ENCODE peak calls at places on chromosomes 11 and 22, in ten cellular contexts. B is foreskin fibroblast, C is choroid plexus epithelial cell, X is heart right ventricle, Q is ovary, K is cardiac fibroblast, D is fibroblast of pulmonary artery, E is body of pancreas, V is mammary epithelial cell, U is A549. R is an unnamed sample.

GRCh38 chr22:32354360-32355351 is 3.0 kb upstream of the RFPL3 start:
- DNase-seq in B (peak), C (peak), X (no peak), Q (no peak), K (peak), D (peak), E (no peak), V (peak), U (peak), R (peak)

GRCh38 chr11:94897330-94897768 is 76.0 kb downstream of the CWC15 start:
- DNase-seq in B (no peak), C (peak), X (no peak), Q (peak), K (peak), D (peak), E (peak), V (peak), U (peak), R (no peak)

GRCh38 chr11:75011357-75011756 is 22.6 kb downstream of the NEU3 start:
- DNase-seq in B (no peak), C (no peak), X (no peak), Q (no peak), K (no peak), D (no peak), E (no peak), V (no peak), U (no peak), R (no peak)

GRCh38 chr11:69339041-69339733 is 45.2 kb downstream of the MYEOV start:
- DNase-seq in B (no peak), C (no peak), X (no peak), Q (no peak), K (no peak), D (no peak), E (no peak), V (no peak), U (no peak), R (no peak)

GRCh38 chr11:132119573-132119972 is 749.2 kb downstream of the NTM start:
- DNase-seq in B (no peak), C (no peak), X (no peak), Q (no peak), K (no peak), D (no peak), E (no peak), V (no peak), U (no peak), R (no peak)

GRCh38 chr22:36385491-36386350 is 2.0 kb downstream of the MYH9 start:
- DNase-seq in B (no peak), C (no peak), X (no peak), Q (peak), K (peak), D (no peak), E (peak), V (peak), U (peak), R (no peak)

GRCh38 chr11:331332-332060 is 10.8 kb upstream of the IFITM3 start:
- DNase-seq in B (no peak), C (no peak), X (no peak), Q (no peak), K (no peak), D (no peak), E (no peak), V (no peak), U (no peak), R (no peak)

GRCh38 chr11:57426754-57427691 is at the start of gene SLC43A3:
- DNase-seq in B (peak), C (peak), X (peak), Q (peak), K (peak), D (peak), E (peak), V (peak), U (no peak), R (no peak)

GRCh38 chr11:76369406-76369805 is 11.5 kb downstream of the THAP12 start:
- DNase-seq in B (no peak), C (no peak), X (no peak), Q (no peak), K (no peak), D (no peak), E (peak), V (no peak), U (no peak), R (no peak)

GRCh38 chr22:37037669-37038068 is 13.9 kb upstream of the KCTD17 start:
- DNase-seq in B (no peak), C (no peak), X (no peak), Q (no peak), K (no peak), D (no peak), E (no peak), V (no peak), U (no peak), R (no peak)

GRCh38 chr11:9138133-9138453 is 46.7 kb upstream of the SCUBE2 start:
- DNase-seq in B (no peak), C (no peak), X (no peak), Q (no peak), K (no peak), D (no peak), E (no peak), V (no peak), U (no peak), R (no peak)

GRCh38 chr11:12377824-12378593 is 638 bp downstream of the PARVA start:
- DNase-seq in B (peak), C (peak), X (peak), Q (peak), K (peak), D (peak), E (peak), V (peak), U (peak), R (no peak)

GRCh38 chr11:23473782-23474181 is 613.5 kb upstream of the CCDC179 start:
- DNase-seq in B (no peak), C (peak), X (no peak), Q (no peak), K (no peak), D (peak), E (no peak), V (no peak), U (no peak), R (no peak)

GRCh38 chr22:40036591-40037225 is 42.0 kb downstream of the FAM83F start:
- DNase-seq in B (peak), C (peak), X (peak), Q (no peak), K (peak), D (peak), E (peak), V (no peak), U (peak), R (peak)

GRCh38 chr11:1694064-1694845 is 2.7 kb upstream of the KRTAP5-6 start:
- DNase-seq in B (peak), C (peak), X (peak), Q (peak), K (peak), D (peak), E (peak), V (peak), U (peak), R (peak)

GRCh38 chr22:35219012-35219411 is 38.3 kb upstream of the HMGXB4 start:
- DNase-seq in B (peak), C (peak), X (no peak), Q (no peak), K (peak), D (peak), E (no peak), V (peak), U (peak), R (peak)

GRCh38 chr11:56624661-56625110 is 10.0 kb upstream of the OR5M1 start:
- DNase-seq in B (no peak), C (peak), X (no peak), Q (no peak), K (peak), D (peak), E (no peak), V (peak), U (peak), R (no peak)

GRCh38 chr22:22076937-22077703 is 94.5 kb upstream of the TOP3B start:
- DNase-seq in B (peak), C (peak), X (no peak), Q (no peak), K (peak), D (peak), E (no peak), V (peak), U (no peak), R (no peak)

GRCh38 chr11:134529212-134530096 is 117.4 kb upstream of the B3GAT1 start:
- DNase-seq in B (no peak), C (no peak), X (no peak), Q (no peak), K (no peak), D (no peak), E (no peak), V (no peak), U (no peak), R (no peak)

GRCh38 chr11:85866137-85866827 is 11.1 kb downstream of the CCDC83 start:
- DNase-seq in B (no peak), C (no peak), X (no peak), Q (no peak), K (no peak), D (no peak), E (no peak), V (no peak), U (no peak), R (no peak)

GRCh38 chr11:90840071-90840470 is 617.2 kb upstream of the CHORDC1 start:
- DNase-seq in B (no peak), C (no peak), X (no peak), Q (no peak), K (no peak), D (no peak), E (no peak), V (peak), U (no peak), R (no peak)

GRCh38 chr22:22156716-22157499 is 87.7 kb upstream of the VPREB1 start:
- DNase-seq in B (peak), C (peak), X (no peak), Q (no peak), K (peak), D (peak), E (peak), V (peak), U (peak), R (peak)

GRCh38 chr11:104772806-104773241 is 125.4 kb downstream of the CASP12 start:
- DNase-seq in B (peak), C (peak), X (no peak), Q (no peak), K (peak), D (peak), E (no peak), V (peak), U (peak), R (peak)

GRCh38 chr11:84800755-84801346 is 826.3 kb downstream of the DLG2 start:
- DNase-seq in B (peak), C (peak), X (no peak), Q (no peak), K (peak), D (peak), E (no peak), V (peak), U (peak), R (peak)

GRCh38 chr22:46577361-46578249 is 40.2 kb upstream of the CELSR1 start:
- DNase-seq in B (no peak), C (no peak), X (peak), Q (peak), K (no peak), D (no peak), E (no peak), V (no peak), U (no peak), R (no peak)

GRCh38 chr11:17699157-17700114 is 19.9 kb upstream of the MYOD1 start:
- DNase-seq in B (no peak), C (peak), X (no peak), Q (no peak), K (peak), D (peak), E (no peak), V (no peak), U (no peak), R (no peak)

GRCh38 chr11:12528487-12528886 is 145.7 kb upstream of the TEAD1 start:
- DNase-seq in B (no peak), C (no peak), X (no peak), Q (no peak), K (no peak), D (no peak), E (no peak), V (peak), U (no peak), R (no peak)

GRCh38 chr11:108115495-108116140 is 5.7 kb upstream of the ACAT1 start:
- DNase-seq in B (peak), C (peak), X (peak), Q (peak), K (peak), D (peak), E (peak), V (peak), U (peak), R (peak)

GRCh38 chr22:17949926-17950473 is 74.4 kb downstream of the MICAL3 start:
- DNase-seq in B (no peak), C (no peak), X (no peak), Q (no peak), K (no peak), D (no peak), E (no peak), V (no peak), U (no peak), R (no peak)

GRCh38 chr11:102109896-102110760 is at the start of gene YAP1:
- DNase-seq in B (peak), C (peak), X (peak), Q (peak), K (peak), D (peak), E (peak), V (peak), U (peak), R (no peak)

GRCh38 chr11:88117281-88117858 is 57.9 kb downstream of the RAB38 start:
- DNase-seq in B (no peak), C (no peak), X (no peak), Q (no peak), K (no peak), D (no peak), E (no peak), V (peak), U (no peak), R (no peak)

GRCh38 chr11:85826096-85826855 is 15.3 kb upstream of the SYTL2 start:
- DNase-seq in B (peak), C (peak), X (peak), Q (peak), K (peak), D (peak), E (no peak), V (peak), U (peak), R (no peak)

GRCh38 chr22:37379716-37380115 is 47.6 kb downstream of the ELFN2 start:
- DNase-seq in B (no peak), C (no peak), X (no peak), Q (no peak), K (no peak), D (no peak), E (no peak), V (no peak), U (no peak), R (no peak)

DNA sequence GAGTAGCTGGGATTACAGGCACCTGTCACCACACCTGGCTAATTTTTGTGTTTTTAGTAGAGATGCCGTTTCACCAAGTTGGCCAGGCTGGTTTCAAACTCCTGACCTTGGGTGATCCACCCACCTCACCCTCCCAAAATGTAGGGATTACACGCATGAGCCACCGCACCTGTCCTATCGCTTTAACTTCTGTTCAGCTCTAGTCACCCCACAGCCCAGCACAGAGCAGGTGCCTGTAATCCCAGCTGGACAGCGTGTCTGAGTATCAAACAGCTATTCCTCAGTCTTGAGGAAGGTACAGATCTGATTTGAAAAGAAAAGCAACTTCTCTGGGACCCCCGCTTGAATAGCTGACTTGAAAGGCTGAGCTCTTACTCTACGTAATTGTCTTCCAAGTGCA is 149.1 kb downstream of the CTTN start:
- DNase-seq in B (no peak), C (no peak), X (no peak), Q (no peak), K (no peak), D (no peak), E (no peak), V (no peak), U (no peak), R (no peak)
- TF ChIP-seq CTCF in B (no peak), C (no peak), X (no peak), Q (no peak), K (no peak), D (no peak), E (no peak), V (no peak), U (no peak), R (no peak)

GRCh38 chr11:65290448-65291165 is 24.1 kb upstream of the CDC42EP2 start:
- DNase-seq in B (peak), C (peak), X (peak), Q (peak), K (peak), D (peak), E (peak), V (peak), U (peak), R (peak)
- H3K4me3 ChIP-seq in B (no peak), C (no peak), X (peak), Q (no peak), K (peak), D (peak), E (no peak), V (no peak), U (no peak), R (peak)

GRCh38 chr11:60235318-60235717 is 7.6 kb downstream of the MS4A4E start:
- DNase-seq in B (no peak), C (no peak), X (no peak), Q (no peak), K (no peak), D (no peak), E (no peak), V (no peak), U (no peak), R (no peak)

GRCh38 chr11:60242607-60243292 is at the start of gene MS4A4E:
- DNase-seq in B (no peak), C (no peak), X (no peak), Q (no peak), K (no peak), D (no peak), E (no peak), V (no peak), U (no peak), R (no peak)

GRCh38 chr11:60241786-60242185 is 1.2 kb downstream of the MS4A4E start:
- DNase-seq in B (no peak), C (no peak), X (no peak), Q (no peak), K (no peak), D (no peak), E (no peak), V (no peak), U (no peak), R (no peak)

DNA sequence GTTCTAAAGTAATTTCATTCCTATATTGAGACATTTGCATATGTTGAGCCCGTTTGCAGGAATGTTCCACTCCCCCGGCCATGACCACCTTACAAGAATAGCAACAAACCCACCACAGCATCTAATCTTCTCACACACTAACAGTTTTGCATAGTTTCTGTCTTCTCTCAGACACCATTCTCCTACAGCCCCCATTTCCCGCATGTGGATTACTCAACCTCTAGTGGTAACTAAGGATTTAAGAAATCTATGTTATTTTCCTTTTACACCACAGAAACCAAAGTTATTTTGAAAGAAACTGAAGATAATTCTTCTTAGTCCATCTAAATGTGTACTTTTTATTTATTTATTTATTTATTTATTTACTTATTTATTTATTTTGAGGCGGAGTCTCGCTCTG is 2.3 kb downstream of the MS4A4E start:
- DNase-seq in B (no peak), C (no peak), X (no peak), Q (no peak), K (no peak), D (no peak), E (no peak), V (no peak), U (no peak), R (no peak)
- TF ChIP-seq CTCF in B (no peak), C (no peak), X (no peak), Q (no peak), K (no peak), D (no peak), E (no peak), V (no peak), U (no peak), R (no peak)

GRCh38 chr22:49499433-49500075 is 328.1 kb downstream of the BRD1 start:
- DNase-seq in B (no peak), C (no peak), X (no peak), Q (no peak), K (peak), D (peak), E (no peak), V (no peak), U (no peak), R (no peak)
- H3K4me3 ChIP-seq in B (no peak), C (no peak), X (no peak), Q (no peak), K (no peak), D (no peak), E (no peak), V (no peak), U (no peak), R (no peak)

DNA sequence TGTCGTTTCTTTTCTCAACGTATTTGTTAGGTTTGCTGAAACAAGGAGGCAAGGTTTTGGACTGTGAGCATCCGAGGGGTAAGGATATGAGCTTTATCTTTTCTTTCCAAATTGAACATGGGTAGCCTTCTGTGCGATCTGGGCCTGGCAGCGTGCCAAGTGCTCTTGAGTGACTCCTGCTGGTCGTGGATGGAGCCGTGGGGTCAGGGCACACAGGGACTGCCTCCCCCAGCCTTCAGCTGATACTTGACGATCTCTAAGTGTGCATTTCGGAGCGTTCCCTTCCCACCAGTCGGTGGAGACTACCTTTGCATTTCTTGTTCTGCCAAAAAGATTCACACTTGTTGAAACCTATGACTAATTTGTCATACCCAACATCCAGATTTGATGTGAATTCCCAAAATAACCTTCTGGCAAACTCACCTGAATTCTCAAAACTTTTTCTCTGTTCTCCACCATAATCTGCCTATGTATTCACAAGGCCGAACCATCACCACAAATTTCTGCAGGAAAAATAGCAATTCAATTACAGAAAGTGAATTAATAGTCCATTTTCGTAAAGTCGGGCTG is 40.2 kb upstream of the CLMP start:
- DNase-seq in B (no peak), C (peak), X (peak), Q (peak), K (peak), D (peak), E (peak), V (no peak), U (peak), R (no peak)
- TF ChIP-seq CTCF in B (peak), C (peak), X (peak), Q (peak), K (peak), D (peak), E (no peak), V (peak), U (no peak), R (peak)

DNA sequence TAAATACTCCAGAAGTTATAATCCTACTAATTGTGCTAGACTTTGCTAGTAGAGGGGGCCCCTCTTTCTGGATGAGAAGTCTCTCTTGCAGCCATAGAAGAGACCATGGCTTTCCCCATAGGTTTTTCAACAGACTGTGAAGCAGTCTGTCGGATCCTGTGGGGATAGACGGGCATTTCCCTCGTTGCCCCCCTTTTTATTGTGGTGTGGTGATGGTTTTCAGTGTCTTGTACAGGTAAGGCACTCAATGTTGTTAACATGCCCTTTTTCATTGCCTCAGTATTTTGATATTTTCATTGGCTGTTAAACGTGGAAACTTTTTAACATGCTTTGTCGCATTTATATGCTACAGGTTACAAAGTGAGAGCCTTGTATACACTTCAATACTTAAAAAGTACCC is 16.4 kb upstream of the GAS2L1 start:
- DNase-seq in B (no peak), C (no peak), X (no peak), Q (no peak), K (no peak), D (no peak), E (no peak), V (no peak), U (no peak), R (no peak)
- H3K4me3 ChIP-seq in B (no peak), C (no peak), X (no peak), Q (no peak), K (no peak), D (no peak), E (no peak), V (no peak), U (no peak), R (no peak)

GRCh38 chr11:120001161-120002135 is 136.5 kb downstream of the TRIM29 start:
- DNase-seq in B (no peak), C (no peak), X (no peak), Q (no peak), K (no peak), D (no peak), E (no peak), V (no peak), U (no peak), R (no peak)

GRCh38 chr11:119993732-119994131 is 144.2 kb downstream of the TRIM29 start:
- DNase-seq in B (no peak), C (no peak), X (no peak), Q (no peak), K (no peak), D (no peak), E (peak), V (peak), U (no peak), R (no peak)

GRCh38 chr11:119996556-119996955 is 141.4 kb downstream of the TRIM29 start:
- DNase-seq in B (no peak), C (no peak), X (no peak), Q (no peak), K (no peak), D (no peak), E (no peak), V (no peak), U (no peak), R (no peak)

GRCh38 chr11:119995730-119996491 is 142.0 kb downstream of the TRIM29 start:
- DNase-seq in B (no peak), C (no peak), X (no peak), Q (no peak), K (no peak), D (no peak), E (no peak), V (peak), U (no peak), R (no peak)

GRCh38 chr11:119999220-119999619 is 138.7 kb downstream of the TRIM29 start:
- DNase-seq in B (no peak), C (no peak), X (no peak), Q (no peak), K (no peak), D (no peak), E (no peak), V (peak), U (peak), R (no peak)
- TF ChIP-seq CTCF in B (no peak), C (no peak), X (no peak), Q (no peak), K (no peak), D (no peak), E (no peak), V (peak), U (no peak), R (no peak)

R was measured in AG04450.